ENCODE peak calls at places on chromosomes 4 and X, in six cellular contexts. T is iris pigment epithelial cell, U is MG63, B is ACHN, N is nephron progenitor cell, L is GM04504. Z is an unnamed sample.

GRCh38 chrX:46903458-46904242 is 8.6 kb upstream of the JADE3 start:
- DNase-seq in L (peak), B (peak), N (peak), T (peak), U (peak), Z (peak)

GRCh38 chr4:133385161-133385954 is 236.3 kb downstream of the PCDH10 start:
- DNase-seq in L (no peak), B (no peak), N (no peak), U (no peak), T (no peak), Z (no peak)

GRCh38 chrX:32987139-32987538 is 224.2 kb downstream of the DMD start:
- DNase-seq in L (no peak), U (no peak), T (no peak), N (peak), B (no peak), Z (no peak)

GRCh38 chr4:187171731-187172339 is 448.2 kb upstream of the FAT1 start:
- DNase-seq in L (no peak), N (no peak), U (no peak), B (no peak), T (peak), Z (peak)

GRCh38 chrX:43882294-43882681 is at the start of gene MAOB:
- DNase-seq in B (no peak), U (peak), L (no peak), T (no peak), N (peak), Z (no peak)

GRCh38 chrX:151815461-151815860 is 80.9 kb downstream of the CNGA2 start:
- DNase-seq in B (no peak), N (no peak), L (no peak), T (peak), U (no peak), Z (no peak)

GRCh38 chrX:48025561-48025960 is 18.8 kb downstream of the SPACA5 start:
- DNase-seq in L (peak), N (peak), B (peak), T (peak), U (no peak), Z (peak)

GRCh38 chr4:142312391-142312790 is 533.7 kb downstream of the INPP4B start:
- DNase-seq in N (no peak), U (no peak), B (no peak), T (no peak), L (no peak), Z (no peak)

GRCh38 chrX:45743081-45743533 is 542.4 kb upstream of the DIPK2B start:
- DNase-seq in N (no peak), U (peak), L (peak), T (peak), B (peak), Z (peak)

GRCh38 chr4:7238300-7238960 is 46.1 kb downstream of the SORCS2 start:
- DNase-seq in L (no peak), U (no peak), T (no peak), N (no peak), B (no peak), Z (no peak)

GRCh38 chr4:98508825-98509539 is 149.4 kb downstream of the TSPAN5 start:
- DNase-seq in L (no peak), U (no peak), N (no peak), T (no peak), B (no peak), Z (no peak)

GRCh38 chr4:22021116-22021515 is 72.5 kb upstream of the KCNIP4 start:
- DNase-seq in T (no peak), L (no peak), U (no peak), B (no peak), N (no peak), Z (no peak)

GRCh38 chr4:53192017-53192416 is 173.8 kb downstream of the SCFD2 start:
- DNase-seq in N (no peak), L (no peak), B (no peak), U (no peak), T (no peak), Z (no peak)

GRCh38 chr4:141467225-141467624 is 169.2 kb upstream of the IL15 start:
- DNase-seq in B (no peak), L (no peak), T (no peak), U (no peak), N (no peak), Z (no peak)

GRCh38 chr4:85209161-85209560 is 242.7 kb upstream of the WDFY3 start:
- DNase-seq in U (no peak), N (no peak), L (no peak), B (peak), T (peak), Z (no peak)

GRCh38 chr4:48944659-48945290 is 38.2 kb upstream of the OCIAD2 start:
- DNase-seq in U (no peak), T (no peak), L (no peak), B (peak), N (peak), Z (no peak)

GRCh38 chr4:44425614-44426208 is 22.9 kb downstream of the KCTD8 start:
- DNase-seq in T (peak), N (peak), U (peak), B (peak), L (no peak), Z (no peak)

GRCh38 chr4:114694770-114695169 is 96.2 kb downstream of the UGT8 start:
- DNase-seq in U (no peak), B (peak), N (no peak), L (peak), T (peak), Z (peak)

Z was measured in fibroblast of the conjunctiva.